ENCODE peak calls at places on chromosomes 3 and 15, in five cellular contexts. One of them, this sample, is unnamed.

GRCh38 chr3:61768284-61769012 is 207.1 kb downstream of the PTPRG start:
- DNase-seq in cardiac fibroblast: no peak
- DNase-seq in activated CD4-positive, alpha-beta T cell treated with anti-CD3 and anti-CD28 coated beads, Interleukin-2, amount 50 U/mL, for 1 hour: no peak
- DNase-seq in HS-27A: no peak
- DNase-seq in stimulated activated CD4-positive, alpha-beta T cell treated with anti-CD3 and anti-CD28 coated beads, Interleukin-15, amount 100 ng/mL, for 1 hour: no peak
- DNase-seq in this sample: no peak

GRCh38 chr15:27686376-27686775 is 412.7 kb downstream of the OCA2 start:
- DNase-seq in HS-27A: no peak
- DNase-seq in stimulated activated CD4-positive, alpha-beta T cell treated with anti-CD3 and anti-CD28 coated beads, Interleukin-15, amount 100 ng/mL, for 1 hour: no peak
- DNase-seq in activated CD4-positive, alpha-beta T cell treated with anti-CD3 and anti-CD28 coated beads, Interleukin-2, amount 50 U/mL, for 1 hour: no peak
- DNase-seq in cardiac fibroblast: no peak
- DNase-seq in this sample: peak; percentile 12

GRCh38 chr15:65409284-65409631 is 13.5 kb downstream of the IGDCC4 start:
- DNase-seq in stimulated activated CD4-positive, alpha-beta T cell treated with anti-CD3 and anti-CD28 coated beads, Interleukin-15, amount 100 ng/mL, for 1 hour: no peak
- DNase-seq in activated CD4-positive, alpha-beta T cell treated with anti-CD3 and anti-CD28 coated beads, Interleukin-2, amount 50 U/mL, for 1 hour: no peak
- DNase-seq in HS-27A: peak; percentile 65
- DNase-seq in cardiac fibroblast: peak; percentile 83
- DNase-seq in this sample: peak; percentile 71

GRCh38 chr3:53677406-53677805 is 168.8 kb downstream of the CHDH start:
- DNase-seq in cardiac fibroblast: peak; percentile 2
- DNase-seq in stimulated activated CD4-positive, alpha-beta T cell treated with anti-CD3 and anti-CD28 coated beads, Interleukin-15, amount 100 ng/mL, for 1 hour: no peak
- DNase-seq in activated CD4-positive, alpha-beta T cell treated with anti-CD3 and anti-CD28 coated beads, Interleukin-2, amount 50 U/mL, for 1 hour: no peak
- DNase-seq in HS-27A: no peak
- DNase-seq in this sample: peak; percentile 43

GRCh38 chr15:86076468-86076867 is 3.2 kb upstream of the AGBL1 start:
- DNase-seq in activated CD4-positive, alpha-beta T cell treated with anti-CD3 and anti-CD28 coated beads, Interleukin-2, amount 50 U/mL, for 1 hour: no peak
- DNase-seq in stimulated activated CD4-positive, alpha-beta T cell treated with anti-CD3 and anti-CD28 coated beads, Interleukin-15, amount 100 ng/mL, for 1 hour: no peak
- DNase-seq in HS-27A: no peak
- DNase-seq in cardiac fibroblast: no peak
- DNase-seq in this sample: no peak

GRCh38 chr15:31502541-31503229 is 176.1 kb downstream of the KLF13 start:
- DNase-seq in activated CD4-positive, alpha-beta T cell treated with anti-CD3 and anti-CD28 coated beads, Interleukin-2, amount 50 U/mL, for 1 hour: no peak
- DNase-seq in stimulated activated CD4-positive, alpha-beta T cell treated with anti-CD3 and anti-CD28 coated beads, Interleukin-15, amount 100 ng/mL, for 1 hour: no peak
- DNase-seq in HS-27A: no peak
- DNase-seq in cardiac fibroblast: no peak
- DNase-seq in this sample: no peak

GRCh38 chr15:73994912-73995622 is 551 bp downstream of the PML start:
- DNase-seq in HS-27A: no peak
- DNase-seq in cardiac fibroblast: no peak
- DNase-seq in stimulated activated CD4-positive, alpha-beta T cell treated with anti-CD3 and anti-CD28 coated beads, Interleukin-15, amount 100 ng/mL, for 1 hour: no peak
- DNase-seq in activated CD4-positive, alpha-beta T cell treated with anti-CD3 and anti-CD28 coated beads, Interleukin-2, amount 50 U/mL, for 1 hour: no peak
- DNase-seq in this sample: no peak

GRCh38 chr15:34708422-34708821 is 46.4 kb downstream of the GJD2 start:
- DNase-seq in stimulated activated CD4-positive, alpha-beta T cell treated with anti-CD3 and anti-CD28 coated beads, Interleukin-15, amount 100 ng/mL, for 1 hour: no peak
- DNase-seq in HS-27A: no peak
- DNase-seq in cardiac fibroblast: peak; percentile 66
- DNase-seq in activated CD4-positive, alpha-beta T cell treated with anti-CD3 and anti-CD28 coated beads, Interleukin-2, amount 50 U/mL, for 1 hour: no peak
- DNase-seq in this sample: peak; percentile 55

GRCh38 chr15:70271422-70272088 is 173.8 kb upstream of the TLE3 start:
- DNase-seq in activated CD4-positive, alpha-beta T cell treated with anti-CD3 and anti-CD28 coated beads, Interleukin-2, amount 50 U/mL, for 1 hour: no peak
- DNase-seq in cardiac fibroblast: peak; percentile 96
- DNase-seq in HS-27A: peak; percentile 66
- DNase-seq in stimulated activated CD4-positive, alpha-beta T cell treated with anti-CD3 and anti-CD28 coated beads, Interleukin-15, amount 100 ng/mL, for 1 hour: no peak
- DNase-seq in this sample: peak; percentile 86

GRCh38 chr3:66482005-66482404 is 18.8 kb downstream of the LRIG1 start:
- DNase-seq in cardiac fibroblast: no peak
- DNase-seq in stimulated activated CD4-positive, alpha-beta T cell treated with anti-CD3 and anti-CD28 coated beads, Interleukin-15, amount 100 ng/mL, for 1 hour: no peak
- DNase-seq in HS-27A: no peak
- DNase-seq in activated CD4-positive, alpha-beta T cell treated with anti-CD3 and anti-CD28 coated beads, Interleukin-2, amount 50 U/mL, for 1 hour: no peak
- DNase-seq in this sample: no peak

GRCh38 chr15:74821091-74821789 is 5.2 kb upstream of the CPLX3 start:
- DNase-seq in cardiac fibroblast: no peak
- DNase-seq in stimulated activated CD4-positive, alpha-beta T cell treated with anti-CD3 and anti-CD28 coated beads, Interleukin-15, amount 100 ng/mL, for 1 hour: no peak
- DNase-seq in activated CD4-positive, alpha-beta T cell treated with anti-CD3 and anti-CD28 coated beads, Interleukin-2, amount 50 U/mL, for 1 hour: no peak
- DNase-seq in HS-27A: no peak
- DNase-seq in this sample: no peak

GRCh38 chr3:39288300-39288808 is 8.5 kb upstream of the CX3CR1 start:
- DNase-seq in activated CD4-positive, alpha-beta T cell treated with anti-CD3 and anti-CD28 coated beads, Interleukin-2, amount 50 U/mL, for 1 hour: peak; percentile 74
- DNase-seq in cardiac fibroblast: peak; percentile 76
- DNase-seq in stimulated activated CD4-positive, alpha-beta T cell treated with anti-CD3 and anti-CD28 coated beads, Interleukin-15, amount 100 ng/mL, for 1 hour: peak; percentile 61
- DNase-seq in HS-27A: peak; percentile 50
- DNase-seq in this sample: peak; percentile 89

GRCh38 chr15:55221090-55222011 is 24.6 kb upstream of the RSL24D1 start:
- DNase-seq in cardiac fibroblast: peak; percentile 97
- DNase-seq in activated CD4-positive, alpha-beta T cell treated with anti-CD3 and anti-CD28 coated beads, Interleukin-2, amount 50 U/mL, for 1 hour: no peak
- DNase-seq in HS-27A: peak; percentile 59
- DNase-seq in stimulated activated CD4-positive, alpha-beta T cell treated with anti-CD3 and anti-CD28 coated beads, Interleukin-15, amount 100 ng/mL, for 1 hour: no peak
- DNase-seq in this sample: peak; percentile 48

GRCh38 chr3:155106059-155106458 is 25.9 kb downstream of the MME start:
- DNase-seq in stimulated activated CD4-positive, alpha-beta T cell treated with anti-CD3 and anti-CD28 coated beads, Interleukin-15, amount 100 ng/mL, for 1 hour: no peak
- DNase-seq in cardiac fibroblast: no peak
- DNase-seq in HS-27A: no peak
- DNase-seq in activated CD4-positive, alpha-beta T cell treated with anti-CD3 and anti-CD28 coated beads, Interleukin-2, amount 50 U/mL, for 1 hour: no peak
- DNase-seq in this sample: no peak

GRCh38 chr15:73985101-73985873 is 6.8 kb downstream of the STOML1 start:
- DNase-seq in HS-27A: no peak
- DNase-seq in activated CD4-positive, alpha-beta T cell treated with anti-CD3 and anti-CD28 coated beads, Interleukin-2, amount 50 U/mL, for 1 hour: no peak
- DNase-seq in stimulated activated CD4-positive, alpha-beta T cell treated with anti-CD3 and anti-CD28 coated beads, Interleukin-15, amount 100 ng/mL, for 1 hour: no peak
- DNase-seq in cardiac fibroblast: no peak
- DNase-seq in this sample: no peak

GRCh38 chr3:30600572-30600971 is 5.8 kb upstream of the TGFBR2 start:
- DNase-seq in cardiac fibroblast: no peak
- DNase-seq in activated CD4-positive, alpha-beta T cell treated with anti-CD3 and anti-CD28 coated beads, Interleukin-2, amount 50 U/mL, for 1 hour: no peak
- DNase-seq in stimulated activated CD4-positive, alpha-beta T cell treated with anti-CD3 and anti-CD28 coated beads, Interleukin-15, amount 100 ng/mL, for 1 hour: no peak
- DNase-seq in HS-27A: no peak
- DNase-seq in this sample: peak; percentile 58

GRCh38 chr3:188854395-188855149 is 317.2 kb upstream of the TPRG1 start:
- DNase-seq in activated CD4-positive, alpha-beta T cell treated with anti-CD3 and anti-CD28 coated beads, Interleukin-2, amount 50 U/mL, for 1 hour: no peak
- DNase-seq in stimulated activated CD4-positive, alpha-beta T cell treated with anti-CD3 and anti-CD28 coated beads, Interleukin-15, amount 100 ng/mL, for 1 hour: no peak
- DNase-seq in HS-27A: no peak
- DNase-seq in cardiac fibroblast: peak; percentile 90
- DNase-seq in this sample: no peak

GRCh38 chr3:133188996-133189395 is 150.8 kb downstream of the TMEM108 start:
- DNase-seq in stimulated activated CD4-positive, alpha-beta T cell treated with anti-CD3 and anti-CD28 coated beads, Interleukin-15, amount 100 ng/mL, for 1 hour: no peak
- DNase-seq in activated CD4-positive, alpha-beta T cell treated with anti-CD3 and anti-CD28 coated beads, Interleukin-2, amount 50 U/mL, for 1 hour: no peak
- DNase-seq in cardiac fibroblast: no peak
- DNase-seq in HS-27A: no peak
- DNase-seq in this sample: no peak

GRCh38 chr3:53744351-53744750 is 101.9 kb downstream of the CHDH start:
- DNase-seq in cardiac fibroblast: no peak
- DNase-seq in stimulated activated CD4-positive, alpha-beta T cell treated with anti-CD3 and anti-CD28 coated beads, Interleukin-15, amount 100 ng/mL, for 1 hour: no peak
- DNase-seq in HS-27A: no peak
- DNase-seq in activated CD4-positive, alpha-beta T cell treated with anti-CD3 and anti-CD28 coated beads, Interleukin-2, amount 50 U/mL, for 1 hour: no peak
- DNase-seq in this sample: no peak

GRCh38 chr15:70430029-70430428 is 332.3 kb upstream of the TLE3 start:
- DNase-seq in HS-27A: peak; percentile 5
- DNase-seq in activated CD4-positive, alpha-beta T cell treated with anti-CD3 and anti-CD28 coated beads, Interleukin-2, amount 50 U/mL, for 1 hour: no peak
- DNase-seq in cardiac fibroblast: peak; percentile 87
- DNase-seq in stimulated activated CD4-positive, alpha-beta T cell treated with anti-CD3 and anti-CD28 coated beads, Interleukin-15, amount 100 ng/mL, for 1 hour: no peak
- DNase-seq in this sample: peak; percentile 56

GRCh38 chr3:170471149-170471548 is 52.5 kb downstream of the CLDN11 start:
- DNase-seq in activated CD4-positive, alpha-beta T cell treated with anti-CD3 and anti-CD28 coated beads, Interleukin-2, amount 50 U/mL, for 1 hour: no peak
- DNase-seq in cardiac fibroblast: no peak
- DNase-seq in stimulated activated CD4-positive, alpha-beta T cell treated with anti-CD3 and anti-CD28 coated beads, Interleukin-15, amount 100 ng/mL, for 1 hour: no peak
- DNase-seq in HS-27A: no peak
- DNase-seq in this sample: no peak

GRCh38 chr3:26753109-26753508 is 130.5 kb downstream of the LRRC3B start:
- DNase-seq in stimulated activated CD4-positive, alpha-beta T cell treated with anti-CD3 and anti-CD28 coated beads, Interleukin-15, amount 100 ng/mL, for 1 hour: no peak
- DNase-seq in activated CD4-positive, alpha-beta T cell treated with anti-CD3 and anti-CD28 coated beads, Interleukin-2, amount 50 U/mL, for 1 hour: no peak
- DNase-seq in HS-27A: no peak
- DNase-seq in cardiac fibroblast: no peak
- DNase-seq in this sample: no peak

GRCh38 chr15:62648954-62649353 is 393.6 kb upstream of the TPM1 start:
- DNase-seq in activated CD4-positive, alpha-beta T cell treated with anti-CD3 and anti-CD28 coated beads, Interleukin-2, amount 50 U/mL, for 1 hour: no peak
- DNase-seq in HS-27A: no peak
- DNase-seq in stimulated activated CD4-positive, alpha-beta T cell treated with anti-CD3 and anti-CD28 coated beads, Interleukin-15, amount 100 ng/mL, for 1 hour: no peak
- DNase-seq in cardiac fibroblast: peak; percentile 43
- DNase-seq in this sample: peak; percentile 59

GRCh38 chr3:122908251-122908650 is 113.4 kb downstream of the SLC49A4 start:
- DNase-seq in stimulated activated CD4-positive, alpha-beta T cell treated with anti-CD3 and anti-CD28 coated beads, Interleukin-15, amount 100 ng/mL, for 1 hour: no peak
- DNase-seq in activated CD4-positive, alpha-beta T cell treated with anti-CD3 and anti-CD28 coated beads, Interleukin-2, amount 50 U/mL, for 1 hour: no peak
- DNase-seq in HS-27A: no peak
- DNase-seq in cardiac fibroblast: no peak
- DNase-seq in this sample: no peak

GRCh38 chr15:92322566-92323355 is 70.9 kb upstream of the ST8SIA2 start:
- DNase-seq in HS-27A: no peak
- DNase-seq in cardiac fibroblast: peak; percentile 0
- DNase-seq in activated CD4-positive, alpha-beta T cell treated with anti-CD3 and anti-CD28 coated beads, Interleukin-2, amount 50 U/mL, for 1 hour: no peak
- DNase-seq in stimulated activated CD4-positive, alpha-beta T cell treated with anti-CD3 and anti-CD28 coated beads, Interleukin-15, amount 100 ng/mL, for 1 hour: no peak
- DNase-seq in this sample: no peak

GRCh38 chr3:89889386-89889785 is 782.0 kb downstream of the EPHA3 start:
- DNase-seq in HS-27A: no peak
- DNase-seq in stimulated activated CD4-positive, alpha-beta T cell treated with anti-CD3 and anti-CD28 coated beads, Interleukin-15, amount 100 ng/mL, for 1 hour: no peak
- DNase-seq in activated CD4-positive, alpha-beta T cell treated with anti-CD3 and anti-CD28 coated beads, Interleukin-2, amount 50 U/mL, for 1 hour: no peak
- DNase-seq in cardiac fibroblast: no peak
- DNase-seq in this sample: no peak

GRCh38 chr3:25587526-25587925 is 77.2 kb downstream of the TOP2B start:
- DNase-seq in HS-27A: no peak
- DNase-seq in stimulated activated CD4-positive, alpha-beta T cell treated with anti-CD3 and anti-CD28 coated beads, Interleukin-15, amount 100 ng/mL, for 1 hour: no peak
- DNase-seq in activated CD4-positive, alpha-beta T cell treated with anti-CD3 and anti-CD28 coated beads, Interleukin-2, amount 50 U/mL, for 1 hour: no peak
- DNase-seq in cardiac fibroblast: peak; percentile 25
- DNase-seq in this sample: no peak

GRCh38 chr3:152718810-152719209 is 116.1 kb upstream of the P2RY1 start:
- DNase-seq in stimulated activated CD4-positive, alpha-beta T cell treated with anti-CD3 and anti-CD28 coated beads, Interleukin-15, amount 100 ng/mL, for 1 hour: no peak
- DNase-seq in cardiac fibroblast: peak; percentile 4
- DNase-seq in HS-27A: no peak
- DNase-seq in activated CD4-positive, alpha-beta T cell treated with anti-CD3 and anti-CD28 coated beads, Interleukin-2, amount 50 U/mL, for 1 hour: no peak
- DNase-seq in this sample: no peak

GRCh38 chr3:49476563-49476962 is 6.5 kb downstream of the DAG1 start:
- DNase-seq in HS-27A: no peak
- DNase-seq in activated CD4-positive, alpha-beta T cell treated with anti-CD3 and anti-CD28 coated beads, Interleukin-2, amount 50 U/mL, for 1 hour: no peak
- DNase-seq in stimulated activated CD4-positive, alpha-beta T cell treated with anti-CD3 and anti-CD28 coated beads, Interleukin-15, amount 100 ng/mL, for 1 hour: no peak
- DNase-seq in cardiac fibroblast: no peak
- DNase-seq in this sample: peak; percentile 64

GRCh38 chr15:48654799-48655198 is 9.3 kb upstream of the FBN1 start:
- DNase-seq in HS-27A: no peak
- DNase-seq in stimulated activated CD4-positive, alpha-beta T cell treated with anti-CD3 and anti-CD28 coated beads, Interleukin-15, amount 100 ng/mL, for 1 hour: no peak
- DNase-seq in activated CD4-positive, alpha-beta T cell treated with anti-CD3 and anti-CD28 coated beads, Interleukin-2, amount 50 U/mL, for 1 hour: no peak
- DNase-seq in cardiac fibroblast: no peak
- DNase-seq in this sample: no peak

GRCh38 chr3:81769271-81769670 is 7.8 kb upstream of the GBE1 start:
- DNase-seq in stimulated activated CD4-positive, alpha-beta T cell treated with anti-CD3 and anti-CD28 coated beads, Interleukin-15, amount 100 ng/mL, for 1 hour: no peak
- DNase-seq in HS-27A: no peak
- DNase-seq in activated CD4-positive, alpha-beta T cell treated with anti-CD3 and anti-CD28 coated beads, Interleukin-2, amount 50 U/mL, for 1 hour: no peak
- DNase-seq in cardiac fibroblast: no peak
- DNase-seq in this sample: no peak